ENCODE peak calls at places on chromosomes 11 and 22, in six cellular contexts. C is mammary epithelial cell, S is GM20000, T is osteocyte, J is tibial artery, D is AG10803. K is an unnamed sample.
A peak's percentile ranks its signal among the peaks of the same experiment; 100 is the strongest.

GRCh38 chr11:89503422-89503821 is 12.2 kb upstream of the NOX4 start:
- DNase-seq in C (no peak), S (no peak), T (no peak), J (no peak), D (no peak), K (no peak)

GRCh38 chr11:57426754-57427691 is at the start of gene SLC43A3:
- DNase-seq in C (peak; percentile 93), S (peak; percentile 86), T (no peak), J (peak; percentile 91), D (peak; percentile 96), K (no peak)

GRCh38 chr11:70557742-70558485 is 159.6 kb downstream of the CTTN start:
- DNase-seq in C (no peak), S (no peak), T (no peak), J (no peak), D (peak; percentile 5), K (no peak)

GRCh38 chr11:66048525-66049313 is at the start of gene GAL3ST3:
- DNase-seq in C (no peak), S (no peak), T (no peak), J (no peak), D (no peak), K (no peak)

GRCh38 chr11:94845622-94846021 is 77.5 kb downstream of the AMOTL1 start:
- DNase-seq in C (peak; percentile 78), S (no peak), T (no peak), J (no peak), D (no peak), K (no peak)

GRCh38 chr11:70033711-70034070 is 44.4 kb upstream of the ANO1 start:
- DNase-seq in C (no peak), S (no peak), T (no peak), J (no peak), D (no peak), K (no peak)

GRCh38 chr11:88414981-88415391 is 77.5 kb upstream of the CTSC start:
- DNase-seq in C (peak; percentile 86), S (no peak), T (no peak), J (no peak), D (no peak), K (no peak)

GRCh38 chr11:56151376-56151775 is 8.7 kb downstream of the OR8K5 start:
- DNase-seq in C (no peak), S (no peak), T (no peak), J (no peak), D (no peak), K (no peak)

GRCh38 chr22:45112136-45112879 is 51.4 kb upstream of the NUP50 start:
- DNase-seq in C (peak; percentile 84), S (no peak), T (no peak), J (no peak), D (peak; percentile 92), K (no peak)

GRCh38 chr11:67401495-67402191 is at the start of gene PPP1CA:
- DNase-seq in C (peak; percentile 81), S (peak; percentile 100), T (peak; percentile 98), J (peak; percentile 95), D (peak; percentile 87), K (peak; percentile 95)

GRCh38 chr11:122882809-122883681 is 486 bp downstream of the JHY start:
- DNase-seq in C (peak; percentile 61), S (peak; percentile 51), T (peak; percentile 86), J (peak; percentile 74), D (peak; percentile 93), K (peak; percentile 79)

GRCh38 chr11:85863855-85864254 is 8.7 kb downstream of the CCDC83 start:
- DNase-seq in C (no peak), S (no peak), T (no peak), J (no peak), D (no peak), K (no peak)

GRCh38 chr22:30998329-30998728 is 29.3 kb downstream of the TUG1 start:
- DNase-seq in C (no peak), S (no peak), T (no peak), J (no peak), D (no peak), K (no peak)

GRCh38 chr11:35387341-35387982 is 31.9 kb downstream of the SLC1A2 start:
- DNase-seq in C (no peak), S (no peak), T (no peak), J (no peak), D (no peak), K (no peak)

GRCh38 chr22:36180038-36180880 is 19.7 kb upstream of the APOL3 start:
- DNase-seq in C (peak; percentile 35), S (peak; percentile 83), T (peak; percentile 93), J (peak; percentile 89), D (peak; percentile 61), K (no peak)

GRCh38 chr11:128776088-128776433 is 82.2 kb downstream of the FLI1 start:
- DNase-seq in C (peak; percentile 12), S (no peak), T (no peak), J (no peak), D (no peak), K (no peak)

GRCh38 chr11:16154715-16155396 is 201.5 kb downstream of the SOX6 start:
- DNase-seq in C (peak; percentile 58), S (no peak), T (no peak), J (no peak), D (no peak), K (no peak)

GRCh38 chr11:85752201-85752889 is 58.6 kb downstream of the SYTL2 start:
- DNase-seq in C (no peak), S (no peak), T (no peak), J (no peak), D (no peak), K (no peak)

DNA sequence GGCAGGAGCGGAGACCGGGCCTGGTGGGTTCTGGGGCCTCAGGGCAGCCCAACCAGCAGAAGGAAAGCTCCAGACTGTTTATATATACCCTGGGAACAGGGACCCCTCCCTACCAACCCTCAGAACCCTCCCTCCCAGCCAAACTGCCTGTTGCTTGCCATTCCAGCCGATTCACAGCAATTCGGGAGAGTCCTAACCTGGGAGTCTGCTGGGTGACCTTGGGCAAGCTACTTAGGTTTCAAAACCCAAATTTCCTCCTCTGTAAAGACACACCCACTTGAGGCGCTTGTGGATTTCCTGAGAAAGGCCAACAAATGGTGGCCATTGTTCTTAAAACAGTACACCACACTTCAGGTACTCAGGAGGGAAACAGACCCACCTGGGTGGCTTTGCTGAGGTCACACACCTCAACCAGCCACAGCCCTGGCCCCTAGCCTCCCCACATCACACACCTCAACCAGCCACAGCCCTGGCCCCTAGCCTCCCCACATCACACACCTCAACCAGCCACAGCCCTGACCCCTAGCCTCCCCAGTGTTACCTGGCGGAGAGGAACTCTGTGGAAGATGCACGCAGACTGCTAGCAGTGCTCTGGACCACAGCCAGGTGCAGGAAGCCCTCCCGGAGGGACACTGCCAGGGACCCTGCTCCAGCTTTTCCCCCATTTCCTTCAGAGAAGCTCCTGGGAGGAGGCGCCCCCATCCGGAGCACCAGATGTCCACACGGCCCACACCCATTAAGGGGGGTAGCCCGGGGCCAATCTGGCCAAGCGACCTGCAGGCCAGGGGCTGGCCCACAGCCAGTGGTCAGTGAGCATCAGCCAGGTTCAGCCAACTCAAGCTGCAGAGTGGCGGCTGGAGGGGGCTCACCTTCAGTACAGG is 6.2 kb downstream of the SHISA8 start:
- DNase-seq in C (no peak), S (no peak), T (no peak), J (no peak), D (no peak), K (no peak)
- TF ChIP-seq CTCF in C (no peak), S (no peak), T (no peak), J (no peak), D (no peak), K (no peak)

DNA sequence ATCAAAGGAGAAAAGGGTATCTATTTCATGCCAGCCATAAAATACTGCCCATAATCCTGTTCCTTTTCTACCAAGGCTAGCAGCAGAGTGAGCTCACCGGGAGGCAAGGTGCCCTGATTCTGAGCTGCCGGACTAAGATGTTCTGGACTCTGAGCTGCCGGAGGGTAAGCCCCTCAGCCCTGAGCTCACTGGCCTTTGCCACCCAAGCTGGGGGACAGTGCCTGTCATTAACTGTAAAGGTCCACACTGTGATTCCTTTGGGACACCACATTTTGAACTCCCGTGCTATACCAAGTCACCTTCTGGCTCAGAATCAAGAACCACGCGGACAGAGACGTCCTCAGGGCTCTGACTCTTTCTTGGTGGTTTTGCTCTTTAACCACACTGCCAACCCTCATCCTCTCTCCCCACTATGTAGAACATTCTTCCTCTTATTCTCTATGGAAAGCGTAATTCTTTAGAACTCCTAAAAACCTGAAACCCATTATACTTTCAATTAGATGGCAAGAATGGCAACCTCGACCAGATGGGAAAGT is 88.4 kb upstream of the BID start:
- DNase-seq in C (peak; percentile 80), S (no peak), T (no peak), J (no peak), D (no peak), K (no peak)
- TF ChIP-seq CTCF in C (no peak), S (no peak), T (no peak), J (no peak), D (no peak), K (no peak)

DNA sequence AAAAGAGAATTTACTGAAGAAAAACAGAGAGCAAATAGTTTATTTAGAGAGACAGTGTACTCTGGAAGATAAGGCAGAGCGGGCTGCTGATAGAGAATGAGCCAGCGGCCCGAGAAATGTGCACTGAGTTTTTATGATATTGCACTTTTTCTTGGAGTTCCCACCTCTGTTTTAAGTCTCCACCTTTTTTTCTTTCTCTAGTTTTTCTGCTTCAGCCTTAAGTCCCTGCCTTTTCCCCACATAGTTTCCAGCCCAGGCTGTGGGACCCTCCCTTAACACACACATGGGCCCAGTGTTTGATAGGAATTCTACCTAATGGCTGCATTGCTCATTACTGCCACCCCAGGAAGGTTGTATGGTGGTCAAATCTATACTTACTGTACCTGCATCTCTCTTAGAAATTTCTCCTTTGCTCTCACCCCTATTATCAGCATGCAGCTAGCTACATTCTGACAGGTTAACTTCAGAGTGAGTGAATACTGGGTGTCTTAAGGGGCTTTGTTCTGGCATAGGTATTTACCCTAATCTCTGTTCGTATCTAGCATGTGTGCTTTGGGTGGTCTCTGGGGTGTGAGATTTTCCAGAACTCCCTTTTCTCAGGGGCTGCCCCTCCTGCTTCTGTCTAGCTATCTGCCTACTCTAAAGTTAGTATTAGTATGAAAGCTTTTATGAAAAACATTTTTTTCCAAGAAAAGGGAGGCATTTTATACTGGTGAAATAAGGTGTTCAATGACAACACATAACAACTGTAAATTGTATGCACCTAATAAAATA is 127.3 kb upstream of the TOP3B start:
- DNase-seq in C (no peak), S (no peak), T (no peak), J (no peak), D (no peak), K (no peak)
- TF ChIP-seq CTCF in C (peak; percentile 36), S (no peak), T (no peak), J (no peak), D (no peak), K (peak; percentile 42)

DNA sequence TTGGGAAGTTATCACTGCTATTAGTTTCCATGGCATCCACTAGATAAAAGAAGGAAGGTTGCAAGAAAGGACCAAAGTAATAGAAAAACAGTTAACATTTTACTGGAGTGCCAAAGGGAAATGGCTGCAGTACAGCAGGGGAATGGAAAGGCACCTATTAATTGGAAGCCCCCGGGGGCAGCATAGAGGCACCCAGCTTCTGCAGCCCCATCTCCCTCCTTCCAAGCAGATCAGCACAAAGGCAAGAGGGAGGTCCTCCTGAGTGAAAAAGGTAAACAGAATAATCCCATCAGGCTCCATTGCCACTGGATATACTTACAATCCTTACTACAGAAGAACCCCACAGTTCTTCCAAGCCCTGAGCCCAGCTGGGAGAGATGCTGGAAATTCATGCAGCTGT is 887.1 kb downstream of the DLG2 start:
- DNase-seq in C (no peak), S (no peak), T (no peak), J (no peak), D (no peak), K (no peak)
- TF ChIP-seq CTCF in C (no peak), S (no peak), T (no peak), J (no peak), D (no peak), K (no peak)